ENCODE peak calls at places on chromosomes 1 and 21, in six cellular contexts. One of them, this sample, is unnamed.

GRCh38 chr1:197173571-197174482 is 27.4 kb upstream of the ASPM start:
- DNase-seq in PC-3: no peak
- DNase-seq in SK-N-SH: no peak
- DNase-seq in neuronal stem cell: no peak
- DNase-seq in mammary epithelial cell: no peak
- DNase-seq in lower lobe of right lung: no peak
- DNase-seq in this sample: no peak

GRCh38 chr1:32761253-32761877 is 55.8 kb downstream of the YARS1 start:
- DNase-seq in SK-N-SH: peak
- DNase-seq in mammary epithelial cell: peak
- DNase-seq in PC-3: peak
- DNase-seq in lower lobe of right lung: peak
- DNase-seq in neuronal stem cell: no peak
- DNase-seq in this sample: no peak

GRCh38 chr1:81703736-81704463 is 96.8 kb upstream of the ADGRL2 start:
- DNase-seq in neuronal stem cell: no peak
- DNase-seq in SK-N-SH: no peak
- DNase-seq in lower lobe of right lung: no peak
- DNase-seq in PC-3: peak
- DNase-seq in mammary epithelial cell: peak
- DNase-seq in this sample: no peak

GRCh38 chr1:153685578-153686340 is 7.3 kb downstream of the NPR1 start:
- DNase-seq in SK-N-SH: peak
- DNase-seq in neuronal stem cell: no peak
- DNase-seq in mammary epithelial cell: no peak
- DNase-seq in PC-3: no peak
- DNase-seq in lower lobe of right lung: peak
- DNase-seq in this sample: no peak

GRCh38 chr1:203034422-203035110 is 8.3 kb downstream of the PPFIA4 start:
- DNase-seq in lower lobe of right lung: no peak
- DNase-seq in neuronal stem cell: no peak
- DNase-seq in PC-3: no peak
- DNase-seq in SK-N-SH: no peak
- DNase-seq in mammary epithelial cell: no peak
- DNase-seq in this sample: no peak

GRCh38 chr1:180916771-180917170 is 4.1 kb downstream of the KIAA1614 start:
- DNase-seq in neuronal stem cell: no peak
- DNase-seq in PC-3: no peak
- DNase-seq in SK-N-SH: peak
- DNase-seq in mammary epithelial cell: no peak
- DNase-seq in lower lobe of right lung: no peak
- DNase-seq in this sample: no peak

GRCh38 chr1:182955596-182956588 is 2.9 kb upstream of the SHCBP1L start:
- DNase-seq in lower lobe of right lung: no peak
- DNase-seq in mammary epithelial cell: peak
- DNase-seq in SK-N-SH: no peak
- DNase-seq in neuronal stem cell: no peak
- DNase-seq in PC-3: peak
- DNase-seq in this sample: no peak

GRCh38 chr1:195899762-195900352 is 708.4 kb downstream of the KCNT2 start:
- DNase-seq in lower lobe of right lung: no peak
- DNase-seq in mammary epithelial cell: peak
- DNase-seq in PC-3: peak
- DNase-seq in SK-N-SH: no peak
- DNase-seq in neuronal stem cell: no peak
- DNase-seq in this sample: no peak

GRCh38 chr1:55632058-55632457 is 416.9 kb upstream of the USP24 start:
- DNase-seq in SK-N-SH: no peak
- DNase-seq in PC-3: peak
- DNase-seq in mammary epithelial cell: peak
- DNase-seq in lower lobe of right lung: no peak
- DNase-seq in neuronal stem cell: no peak
- DNase-seq in this sample: no peak

GRCh38 chr1:76239470-76239918 is 164.9 kb downstream of the ST6GALNAC3 start:
- DNase-seq in mammary epithelial cell: no peak
- DNase-seq in lower lobe of right lung: no peak
- DNase-seq in PC-3: no peak
- DNase-seq in neuronal stem cell: no peak
- DNase-seq in SK-N-SH: no peak
- DNase-seq in this sample: no peak

GRCh38 chr1:39680751-39681150 is 8.8 kb upstream of the NT5C1A start:
- DNase-seq in PC-3: no peak
- DNase-seq in lower lobe of right lung: no peak
- DNase-seq in neuronal stem cell: no peak
- DNase-seq in mammary epithelial cell: no peak
- DNase-seq in SK-N-SH: no peak
- DNase-seq in this sample: no peak

GRCh38 chr1:147821883-147822282 is 61.5 kb upstream of the GJA5 start:
- DNase-seq in lower lobe of right lung: no peak
- DNase-seq in SK-N-SH: no peak
- DNase-seq in neuronal stem cell: no peak
- DNase-seq in mammary epithelial cell: no peak
- DNase-seq in PC-3: no peak
- DNase-seq in this sample: no peak

GRCh38 chr1:57839067-57839466 is 415.2 kb upstream of the DAB1 start:
- DNase-seq in PC-3: no peak
- DNase-seq in lower lobe of right lung: no peak
- DNase-seq in mammary epithelial cell: no peak
- DNase-seq in neuronal stem cell: no peak
- DNase-seq in SK-N-SH: no peak
- DNase-seq in this sample: no peak

GRCh38 chr1:1128454-1129139 is 12.7 kb upstream of the C1orf159 start:
- DNase-seq in neuronal stem cell: no peak
- DNase-seq in lower lobe of right lung: no peak
- DNase-seq in SK-N-SH: no peak
- DNase-seq in mammary epithelial cell: no peak
- DNase-seq in PC-3: no peak
- DNase-seq in this sample: no peak

GRCh38 chr1:169784102-169784501 is 10.6 kb downstream of the METTL18 start:
- DNase-seq in mammary epithelial cell: peak
- DNase-seq in SK-N-SH: no peak
- DNase-seq in lower lobe of right lung: no peak
- DNase-seq in neuronal stem cell: no peak
- DNase-seq in PC-3: peak
- DNase-seq in this sample: no peak

GRCh38 chr21:41712730-41713129 is 54.1 kb downstream of the RIPK4 start:
- DNase-seq in PC-3: no peak
- DNase-seq in neuronal stem cell: no peak
- DNase-seq in mammary epithelial cell: no peak
- DNase-seq in SK-N-SH: no peak
- DNase-seq in lower lobe of right lung: no peak
- DNase-seq in this sample: no peak

GRCh38 chr1:11650331-11650991 is 3.8 kb downstream of the FBXO2 start:
- DNase-seq in SK-N-SH: peak
- DNase-seq in PC-3: peak
- DNase-seq in neuronal stem cell: peak
- DNase-seq in mammary epithelial cell: no peak
- DNase-seq in lower lobe of right lung: peak
- DNase-seq in this sample: peak

GRCh38 chr1:207644852-207645631 is at the start of gene CR1L:
- DNase-seq in PC-3: peak
- DNase-seq in lower lobe of right lung: peak
- DNase-seq in SK-N-SH: peak
- DNase-seq in neuronal stem cell: no peak
- DNase-seq in mammary epithelial cell: peak
- DNase-seq in this sample: peak

GRCh38 chr1:56967900-56968832 is 2.4 kb upstream of the C8B start:
- DNase-seq in mammary epithelial cell: no peak
- DNase-seq in lower lobe of right lung: peak
- DNase-seq in neuronal stem cell: peak
- DNase-seq in PC-3: peak
- DNase-seq in SK-N-SH: peak
- DNase-seq in this sample: no peak

GRCh38 chr1:246642719-246643118 is 76.5 kb downstream of the CNST start:
- DNase-seq in lower lobe of right lung: no peak
- DNase-seq in PC-3: no peak
- DNase-seq in SK-N-SH: no peak
- DNase-seq in neuronal stem cell: no peak
- DNase-seq in mammary epithelial cell: no peak
- DNase-seq in this sample: no peak

GRCh38 chr1:234515821-234516241 is 36.9 kb upstream of the TARBP1 start:
- DNase-seq in SK-N-SH: no peak
- DNase-seq in lower lobe of right lung: no peak
- DNase-seq in neuronal stem cell: no peak
- DNase-seq in PC-3: peak
- DNase-seq in mammary epithelial cell: peak
- DNase-seq in this sample: no peak

GRCh38 chr21:15894596-15894995 is 164.8 kb downstream of the USP25 start:
- DNase-seq in neuronal stem cell: no peak
- DNase-seq in SK-N-SH: peak
- DNase-seq in mammary epithelial cell: no peak
- DNase-seq in lower lobe of right lung: no peak
- DNase-seq in PC-3: peak
- DNase-seq in this sample: no peak

GRCh38 chr1:41713557-41714327 is 205.0 kb downstream of the HIVEP3 start:
- DNase-seq in neuronal stem cell: no peak
- DNase-seq in PC-3: peak
- DNase-seq in SK-N-SH: peak
- DNase-seq in lower lobe of right lung: no peak
- DNase-seq in mammary epithelial cell: peak
- DNase-seq in this sample: no peak

GRCh38 chr1:114979278-114979891 is 50.2 kb upstream of the TSHB start:
- DNase-seq in neuronal stem cell: peak
- DNase-seq in PC-3: peak
- DNase-seq in SK-N-SH: peak
- DNase-seq in lower lobe of right lung: no peak
- DNase-seq in mammary epithelial cell: peak
- DNase-seq in this sample: peak

GRCh38 chr1:167786502-167786901 is 64.7 kb downstream of the MPZL1 start:
- DNase-seq in mammary epithelial cell: no peak
- DNase-seq in SK-N-SH: no peak
- DNase-seq in lower lobe of right lung: no peak
- DNase-seq in PC-3: no peak
- DNase-seq in neuronal stem cell: no peak
- DNase-seq in this sample: no peak

GRCh38 chr1:7208647-7209180 is 423.5 kb downstream of the CAMTA1 start:
- DNase-seq in mammary epithelial cell: no peak
- DNase-seq in neuronal stem cell: no peak
- DNase-seq in PC-3: no peak
- DNase-seq in SK-N-SH: no peak
- DNase-seq in lower lobe of right lung: no peak
- DNase-seq in this sample: no peak

GRCh38 chr21:33884361-33885157 is 31.0 kb downstream of the ATP5PO start:
- DNase-seq in mammary epithelial cell: peak
- DNase-seq in neuronal stem cell: no peak
- DNase-seq in lower lobe of right lung: no peak
- DNase-seq in SK-N-SH: no peak
- DNase-seq in PC-3: no peak
- DNase-seq in this sample: no peak

GRCh38 chr1:12475947-12476346 is 142.1 kb downstream of the DHRS3 start:
- DNase-seq in SK-N-SH: no peak
- DNase-seq in neuronal stem cell: no peak
- DNase-seq in PC-3: peak
- DNase-seq in mammary epithelial cell: no peak
- DNase-seq in lower lobe of right lung: no peak
- DNase-seq in this sample: no peak

GRCh38 chr1:192749349-192749748 is 59.5 kb upstream of the RGS2 start:
- DNase-seq in SK-N-SH: no peak
- DNase-seq in neuronal stem cell: no peak
- DNase-seq in PC-3: peak
- DNase-seq in mammary epithelial cell: no peak
- DNase-seq in lower lobe of right lung: no peak
- DNase-seq in this sample: no peak

DNA sequence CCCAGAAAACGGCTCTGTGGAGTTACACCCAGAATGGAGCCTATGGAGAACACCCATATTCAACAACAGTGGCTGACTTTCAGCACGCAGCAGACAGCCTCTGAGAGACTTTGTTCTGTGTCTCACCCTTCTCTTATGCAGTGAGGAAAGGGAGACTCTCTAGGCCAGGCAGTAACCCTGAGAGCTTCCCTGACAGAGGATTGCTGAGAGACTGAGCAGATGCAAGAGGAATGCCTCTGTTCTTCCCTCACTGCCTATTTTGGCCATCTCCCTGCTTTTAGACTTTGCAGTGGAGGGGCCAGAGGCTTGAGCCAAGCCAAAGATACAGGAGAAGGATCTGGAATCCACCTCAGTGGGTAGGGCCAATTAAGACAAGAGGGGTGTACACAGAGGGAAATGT is 41.8 kb upstream of the SLC16A1 start:
- DNase-seq in PC-3: no peak
- DNase-seq in neuronal stem cell: no peak
- DNase-seq in lower lobe of right lung: no peak
- DNase-seq in SK-N-SH: no peak
- DNase-seq in mammary epithelial cell: no peak
- DNase-seq in this sample: no peak
- H3K27ac ChIP-seq in PC-3: no peak
- H3K27ac ChIP-seq in neuronal stem cell: no peak
- H3K27ac ChIP-seq in lower lobe of right lung: no peak
- H3K27ac ChIP-seq in SK-N-SH: no peak
- H3K27ac ChIP-seq in mammary epithelial cell: no peak
- H3K27ac ChIP-seq in this sample: peak

DNA sequence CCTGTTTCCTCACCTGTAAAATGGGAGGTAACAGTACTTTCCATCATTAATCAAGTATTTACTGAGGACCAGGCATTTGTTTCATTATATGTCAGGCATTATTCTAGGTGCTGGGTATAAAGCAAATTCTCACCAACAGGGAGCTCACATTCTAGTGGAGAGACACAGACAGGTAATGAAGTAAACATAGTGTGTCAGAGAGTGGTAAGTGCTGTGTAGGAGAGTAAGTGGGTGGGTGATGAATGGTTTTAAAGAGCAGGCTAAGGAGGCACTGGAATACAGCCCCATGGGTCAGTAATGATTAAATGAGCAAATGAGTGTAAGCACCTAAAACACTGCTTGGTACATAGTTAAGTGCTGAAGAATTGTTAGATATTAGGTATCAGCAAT is 60.4 kb downstream of the DNTTIP2 start:
- DNase-seq in mammary epithelial cell: no peak
- DNase-seq in SK-N-SH: no peak
- DNase-seq in PC-3: no peak
- DNase-seq in lower lobe of right lung: no peak
- DNase-seq in neuronal stem cell: no peak
- DNase-seq in this sample: no peak
- H3K27ac ChIP-seq in mammary epithelial cell: peak
- H3K27ac ChIP-seq in SK-N-SH: no peak
- H3K27ac ChIP-seq in PC-3: peak
- H3K27ac ChIP-seq in lower lobe of right lung: no peak
- H3K27ac ChIP-seq in neuronal stem cell: no peak
- H3K27ac ChIP-seq in this sample: no peak

GRCh38 chr1:212309967-212310366 is 24.8 kb downstream of the PPP2R5A start:
- DNase-seq in neuronal stem cell: no peak
- DNase-seq in SK-N-SH: no peak
- DNase-seq in lower lobe of right lung: no peak
- DNase-seq in mammary epithelial cell: no peak
- DNase-seq in PC-3: no peak
- DNase-seq in this sample: no peak
- H3K27ac ChIP-seq in neuronal stem cell: no peak
- H3K27ac ChIP-seq in SK-N-SH: no peak
- H3K27ac ChIP-seq in lower lobe of right lung: no peak
- H3K27ac ChIP-seq in mammary epithelial cell: no peak
- H3K27ac ChIP-seq in PC-3: no peak
- H3K27ac ChIP-seq in this sample: no peak

DNA sequence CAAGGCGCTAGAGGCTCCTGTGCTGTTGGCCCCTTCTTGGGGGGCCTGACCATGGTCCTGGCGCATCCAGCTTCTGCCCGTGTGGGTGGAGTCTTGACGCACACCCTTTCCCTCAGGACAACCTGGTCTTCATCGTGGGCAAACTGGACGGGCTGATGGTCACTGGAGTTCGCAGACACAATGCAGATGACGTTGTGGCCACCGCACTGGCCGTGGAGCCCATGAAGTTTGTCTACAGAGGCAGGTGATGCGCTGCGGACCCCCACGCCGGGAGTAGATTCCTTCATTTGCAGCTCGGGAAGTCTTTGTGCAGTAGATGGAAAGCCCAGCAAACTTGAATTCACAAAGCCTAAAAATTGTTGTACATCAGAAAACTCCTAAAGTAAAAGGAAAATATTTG is 58.1 kb downstream of the S100B start:
- DNase-seq in lower lobe of right lung: no peak
- DNase-seq in mammary epithelial cell: no peak
- DNase-seq in PC-3: no peak
- DNase-seq in neuronal stem cell: no peak
- DNase-seq in SK-N-SH: no peak
- DNase-seq in this sample: no peak
- H3K27ac ChIP-seq in lower lobe of right lung: no peak
- H3K27ac ChIP-seq in mammary epithelial cell: no peak
- H3K27ac ChIP-seq in PC-3: no peak
- H3K27ac ChIP-seq in neuronal stem cell: no peak
- H3K27ac ChIP-seq in SK-N-SH: no peak
- H3K27ac ChIP-seq in this sample: no peak